ENCODE peak calls at places on chromosomes 6 and 20, in ten cellular contexts. C is ACHN; L is HEK293T; B is LHCN-M2; M is CD8-positive, alpha-beta memory T cell; A is AG04450; Q is progenitor cell of endocrine pancreas; J is NCI-H1092; H is stimulated activated CD8-positive, alpha-beta memory T cell treated with anti-CD3 and anti-CD28 coated beads, Interleukin-15, amount 100 ng/mL, for 24 hours; O is epithelial cell of esophagus. S is an unnamed sample.

GRCh38 chr20:45347297-45347935 is 808 bp downstream of the SDC4 start:
- DNase-seq in C (no peak), L (no peak), B (no peak), M (no peak), A (no peak), Q (no peak), J (no peak), H (no peak), O (no peak), S (no peak)

GRCh38 chr6:106525885-106526280 is 103.4 kb downstream of the RTN4IP1 start:
- DNase-seq in C (peak), L (no peak), B (no peak), M (no peak), A (no peak), Q (no peak), J (no peak), H (no peak), O (no peak), S (no peak)

GRCh38 chr6:169098136-169098535 is 155.5 kb downstream of the THBS2 start:
- DNase-seq in C (no peak), L (no peak), B (no peak), M (no peak), A (no peak), Q (no peak), J (no peak), H (no peak), O (no peak), S (no peak)

GRCh38 chr6:44667226-44667625 is 279.7 kb downstream of the CDC5L start:
- DNase-seq in C (no peak), L (no peak), B (peak), M (no peak), A (peak), Q (no peak), J (no peak), H (no peak), O (no peak), S (no peak)

GRCh38 chr6:62150048-62150663 is 135.9 kb downstream of the KHDRBS2 start:
- DNase-seq in C (peak), L (peak), B (peak), M (no peak), A (no peak), Q (no peak), J (no peak), H (no peak), O (peak), S (peak)

GRCh38 chr20:35215066-35215956 is 11.2 kb upstream of the MMP24 start:
- DNase-seq in C (peak), L (no peak), B (no peak), M (no peak), A (no peak), Q (no peak), J (no peak), H (no peak), O (peak), S (no peak)

GRCh38 chr20:9179193-9179802 is 110.4 kb downstream of the PLCB4 start:
- DNase-seq in C (peak), L (no peak), B (peak), M (no peak), A (no peak), Q (no peak), J (no peak), H (no peak), O (peak), S (no peak)

GRCh38 chr20:11003341-11003740 is 329.5 kb upstream of the JAG1 start:
- DNase-seq in C (no peak), L (no peak), B (no peak), M (no peak), A (no peak), Q (no peak), J (no peak), H (no peak), O (peak), S (no peak)

GRCh38 chr20:1888796-1889463 is 6.3 kb upstream of the SIRPA start:
- DNase-seq in C (no peak), L (no peak), B (no peak), M (no peak), A (no peak), Q (no peak), J (no peak), H (no peak), O (peak), S (no peak)

GRCh38 chr20:62156254-62156556 is 12.6 kb downstream of the SS18L1 start:
- DNase-seq in C (no peak), L (no peak), B (no peak), M (no peak), A (no peak), Q (no peak), J (no peak), H (no peak), O (no peak), S (no peak)

GRCh38 chr6:29730575-29731126 is 7.4 kb downstream of the HLA-F start:
- DNase-seq in C (no peak), L (no peak), B (no peak), M (no peak), A (no peak), Q (no peak), J (no peak), H (no peak), O (no peak), S (no peak)

GRCh38 chr6:44127186-44128019 is at the start of the genes MRPL14 and TMEM63B:
- DNase-seq in C (peak), L (peak), B (peak), M (peak), A (peak), Q (peak), J (peak), H (peak), O (peak), S (peak)

GRCh38 chr20:34268851-34269668 is 27.8 kb downstream of the ASIP start:
- DNase-seq in C (peak), L (no peak), B (no peak), M (no peak), A (no peak), Q (peak), J (no peak), H (no peak), O (no peak), S (no peak)

GRCh38 chr6:958531-958930 is 265.6 kb upstream of the EXOC2 start:
- DNase-seq in C (peak), L (no peak), B (peak), M (no peak), A (peak), Q (no peak), J (no peak), H (no peak), O (peak), S (no peak)

GRCh38 chr20:64040231-64041039 is 4.5 kb downstream of the C20orf204 start:
- DNase-seq in C (no peak), L (no peak), B (no peak), M (no peak), A (no peak), Q (no peak), J (no peak), H (no peak), O (no peak), S (no peak)

GRCh38 chr6:130529569-130530149 is 163.8 kb downstream of the TMEM200A start:
- DNase-seq in C (no peak), L (no peak), B (no peak), M (no peak), A (no peak), Q (no peak), J (no peak), H (no peak), O (no peak), S (no peak)

GRCh38 chr6:3456794-3457709 is at the start of gene SLC22A23:
- DNase-seq in C (peak), L (peak), B (peak), M (peak), A (no peak), Q (peak), J (peak), H (peak), O (peak), S (peak)

S was measured in NCI-H2227 treated with DMSO at 0.1 percent for 48 hours.